ENCODE peak calls at places on chromosomes 6 and 20, in eight cellular contexts. J, K, W, A, E, Q, O and T are unnamed samples.

GRCh38 chr20:47296950-47297349 is 59.5 kb downstream of the ZMYND8 start:
- DNase-seq in J (no peak), O (no peak), A (no peak), K (no peak), Q (no peak), E (peak), W (no peak), T (no peak)

GRCh38 chr6:33738879-33739278 is 7.8 kb downstream of the IP6K3 start:
- DNase-seq in W (no peak), Q (no peak), A (no peak), O (no peak), K (no peak), J (no peak), E (no peak), T (no peak)

GRCh38 chr20:43691928-43692524 is 25.1 kb downstream of the MYBL2 start:
- DNase-seq in O (peak), A (peak), W (peak), Q (no peak), J (peak), E (no peak), K (peak), T (peak)

GRCh38 chr6:125114248-125114858 is 39.2 kb upstream of the TPD52L1 start:
- DNase-seq in K (no peak), A (peak), W (peak), E (no peak), J (peak), Q (no peak), O (peak), T (peak)

GRCh38 chr20:15475483-15475882 is 1097.8 kb downstream of the KIF16B start:
- DNase-seq in O (no peak), J (no peak), W (peak), Q (peak), E (no peak), K (no peak), A (peak), T (peak)

GRCh38 chr6:45209762-45210161 is 118.4 kb upstream of the RUNX2 start:
- DNase-seq in K (no peak), Q (no peak), O (no peak), E (no peak), A (no peak), W (no peak), J (peak), T (peak)

GRCh38 chr20:57594092-57594911 is 25.9 kb downstream of the ZBP1 start:
- DNase-seq in E (no peak), J (peak), K (no peak), Q (no peak), O (no peak), W (peak), A (peak), T (peak)

GRCh38 chr6:90175627-90176538 is 120.8 kb downstream of the BACH2 start:
- DNase-seq in O (no peak), Q (no peak), J (no peak), E (no peak), A (no peak), K (no peak), W (no peak), T (peak)

GRCh38 chr20:20207872-20208271 is 155.5 kb downstream of the CFAP61 start:
- DNase-seq in E (no peak), K (no peak), Q (no peak), W (no peak), A (no peak), O (no peak), J (no peak), T (no peak)

GRCh38 chr6:137112067-137112355 is 61.4 kb downstream of the IL22RA2 start:
- DNase-seq in E (no peak), W (no peak), K (no peak), A (no peak), J (peak), Q (no peak), O (no peak), T (peak)

GRCh38 chr20:34249291-34249690 is 8.1 kb downstream of the ASIP start:
- DNase-seq in W (no peak), O (no peak), Q (no peak), J (peak), A (no peak), K (no peak), E (no peak), T (no peak)

GRCh38 chr6:78629154-78629721 is 238.1 kb upstream of the IRAK1BP1 start:
- DNase-seq in W (no peak), O (no peak), Q (no peak), E (no peak), A (no peak), K (no peak), J (peak), T (peak)

GRCh38 chr6:116877743-116878142 is 701 bp downstream of the RFX6 start:
- DNase-seq in J (no peak), O (no peak), E (no peak), Q (no peak), K (no peak), W (no peak), A (no peak), T (no peak)

GRCh38 chr20:50259705-50260479 is 69.3 kb downstream of the CEBPB start:
- DNase-seq in W (peak), Q (no peak), J (no peak), A (no peak), E (no peak), O (peak), K (no peak), T (no peak)

GRCh38 chr6:143468026-143468425 is 17.4 kb downstream of the PEX3 start:
- DNase-seq in W (no peak), A (no peak), K (no peak), J (no peak), E (no peak), O (peak), Q (no peak), T (peak)

GRCh38 chr6:24584390-24584735 is 61.6 kb downstream of the KIAA0319 start:
- DNase-seq in E (no peak), K (no peak), Q (no peak), O (no peak), W (no peak), A (no peak), J (no peak), T (no peak)

GRCh38 chr20:13261460-13262301 is 40.6 kb downstream of the ISM1 start:
- DNase-seq in Q (peak), W (peak), O (no peak), A (peak), K (peak), E (no peak), J (peak), T (peak)

GRCh38 chr20:18666803-18667460 is 79.1 kb downstream of the DTD1 start:
- DNase-seq in A (no peak), K (no peak), O (no peak), E (no peak), J (peak), W (no peak), Q (no peak), T (peak)

GRCh38 chr20:41100001-41100480 is 37.3 kb upstream of the PLCG1 start:
- DNase-seq in E (no peak), O (no peak), A (no peak), K (no peak), W (no peak), J (peak), Q (no peak), T (no peak)

GRCh38 chr6:115773741-115774140 is 286.9 kb downstream of the FRK start:
- DNase-seq in O (no peak), E (no peak), K (no peak), J (no peak), W (no peak), A (no peak), Q (no peak), T (no peak)

GRCh38 chr6:147017153-147017552 is 187.1 kb upstream of the STXBP5 start:
- DNase-seq in A (no peak), W (no peak), J (no peak), E (no peak), O (no peak), K (no peak), Q (no peak), T (no peak)

GRCh38 chr6:6195080-6195479 is 125.4 kb downstream of the F13A1 start:
- DNase-seq in Q (no peak), A (no peak), J (no peak), W (no peak), O (no peak), K (no peak), E (no peak), T (no peak)

GRCh38 chr6:3206339-3207015 is 21.0 kb downstream of the TUBB2B start:
- DNase-seq in J (no peak), Q (no peak), A (no peak), O (no peak), K (no peak), W (no peak), E (no peak), T (no peak)

GRCh38 chr6:39426057-39426592 is 103.6 kb upstream of the KCNK16 start:
- DNase-seq in W (no peak), A (no peak), J (peak), Q (no peak), O (peak), K (no peak), E (no peak), T (peak)

GRCh38 chr6:2611092-2611491 is 139.6 kb downstream of the MYLK4 start:
- DNase-seq in J (no peak), O (peak), W (no peak), E (no peak), Q (no peak), K (no peak), A (no peak), T (peak)

GRCh38 chr6:130457605-130458004 is 91.8 kb downstream of the TMEM200A start:
- DNase-seq in K (no peak), O (no peak), Q (no peak), A (no peak), W (no peak), J (peak), E (no peak), T (no peak)

GRCh38 chr20:18165553-18165952 is 27.9 kb downstream of the KAT14 start:
- DNase-seq in O (no peak), Q (no peak), K (no peak), J (peak), W (no peak), E (no peak), A (no peak), T (no peak)

GRCh38 chr6:7071405-7071804 is 36.4 kb upstream of the RREB1 start:
- DNase-seq in O (no peak), E (no peak), J (no peak), A (no peak), Q (no peak), K (no peak), W (no peak), T (no peak)

GRCh38 chr6:108463789-108464188 is 96.9 kb upstream of the FOXO3 start:
- DNase-seq in J (no peak), E (no peak), K (no peak), A (peak), W (no peak), O (no peak), Q (peak), T (no peak)

GRCh38 chr6:25583099-25583498 is 68.9 kb upstream of the SCGN start:
- DNase-seq in A (no peak), Q (no peak), W (no peak), K (no peak), J (peak), E (no peak), O (no peak), T (no peak)

GRCh38 chr20:33821270-33821836 is 10.2 kb downstream of the CHMP4B start:
- DNase-seq in O (no peak), J (no peak), Q (no peak), K (no peak), W (no peak), E (no peak), A (no peak), T (no peak)

GRCh38 chr20:36497856-36498255 is 43.5 kb upstream of the MYL9 start:
- DNase-seq in K (no peak), W (no peak), O (no peak), A (peak), J (no peak), E (no peak), Q (peak), T (no peak)

GRCh38 chr6:129590408-129591022 is 119.5 kb downstream of the ARHGAP18 start:
- DNase-seq in W (no peak), E (no peak), Q (no peak), K (no peak), A (no peak), J (peak), O (peak), T (peak)

GRCh38 chr20:43843965-43844660 is 70.5 kb upstream of the TOX2 start:
- DNase-seq in J (no peak), E (no peak), Q (no peak), A (no peak), W (no peak), K (no peak), O (no peak), T (no peak)

GRCh38 chr20:46708172-46708860 is 1.1 kb upstream of the SLC2A10 start:
- DNase-seq in W (peak), A (peak), O (peak), J (no peak), K (no peak), Q (no peak), E (no peak), T (peak)

GRCh38 chr6:126919947-126920346 is 198.5 kb upstream of the RSPO3 start:
- DNase-seq in W (no peak), J (peak), O (peak), E (no peak), Q (no peak), A (no peak), K (no peak), T (peak)

GRCh38 chr20:36519944-36520343 is 21.4 kb upstream of the MYL9 start:
- DNase-seq in J (no peak), K (no peak), O (no peak), E (no peak), A (no peak), Q (no peak), W (no peak), T (no peak)

GRCh38 chr6:88179692-88180091 is 13.5 kb upstream of the CNR1 start:
- DNase-seq in E (no peak), A (no peak), K (no peak), O (no peak), Q (no peak), J (no peak), W (no peak), T (no peak)
- TF ChIP-seq CTCF in E (no peak), A (no peak), K (no peak), O (no peak), Q (no peak), J (no peak), W (no peak), T (no peak)

GRCh38 chr6:42440027-42440426 is 11.7 kb downstream of the TRERF1 start:
- DNase-seq in K (no peak), E (no peak), Q (no peak), O (no peak), W (no peak), J (no peak), A (no peak), T (no peak)

GRCh38 chr6:42441059-42441471 is 10.7 kb downstream of the TRERF1 start:
- DNase-seq in E (no peak), Q (no peak), K (no peak), J (peak), O (no peak), W (no peak), A (no peak), T (no peak)

GRCh38 chr6:42446370-42446769 is 5.4 kb downstream of the TRERF1 start:
- DNase-seq in J (no peak), O (no peak), A (no peak), K (no peak), W (no peak), E (no peak), Q (no peak), T (no peak)

GRCh38 chr6:42441661-42442081 is 10.1 kb downstream of the TRERF1 start:
- DNase-seq in K (no peak), A (no peak), J (no peak), O (no peak), E (no peak), W (no peak), Q (no peak), T (no peak)

GRCh38 chr6:42443312-42444075 is 8.2 kb downstream of the TRERF1 start:
- DNase-seq in W (no peak), E (no peak), O (no peak), Q (no peak), K (no peak), J (no peak), A (no peak), T (no peak)
- H3K4me3 ChIP-seq in W (no peak), E (no peak), O (no peak), Q (peak), K (no peak), J (no peak), A (no peak), T (no peak)

GRCh38 chr20:53413188-53413631 is 180.4 kb downstream of the ZNF217 start:
- DNase-seq in E (no peak), J (no peak), W (peak), O (peak), Q (no peak), K (peak), A (peak), T (peak)
- TF ChIP-seq CTCF in E (no peak), J (no peak), W (peak), O (peak), Q (no peak), K (peak), A (no peak), T (peak)

GRCh38 chr6:150144294-150144868 is 1.5 kb downstream of the PPP1R14C start:
- DNase-seq in A (no peak), E (no peak), K (no peak), O (peak), W (no peak), J (no peak), Q (no peak), T (peak)
- H3K4me3 ChIP-seq in A (no peak), E (peak), K (no peak), O (peak), W (no peak), J (no peak), Q (peak), T (peak)

GRCh38 chr6:1363298-1363697 is 26.1 kb upstream of the FOXF2 start:
- DNase-seq in K (no peak), A (no peak), J (peak), Q (no peak), O (no peak), W (no peak), E (no peak), T (no peak)

GRCh38 chr6:1365701-1366100 is 23.7 kb upstream of the FOXF2 start:
- DNase-seq in A (no peak), W (no peak), O (no peak), E (no peak), K (no peak), J (no peak), Q (no peak), T (no peak)

GRCh38 chr6:1362643-1363042 is 26.7 kb upstream of the FOXF2 start:
- DNase-seq in Q (no peak), E (no peak), K (no peak), J (no peak), A (no peak), O (no peak), W (no peak), T (no peak)

GRCh38 chr6:1364791-1365190 is 24.6 kb upstream of the FOXF2 start:
- DNase-seq in O (no peak), A (no peak), E (no peak), J (no peak), Q (no peak), K (no peak), W (no peak), T (no peak)

GRCh38 chr6:1363729-1364572 is 25.4 kb upstream of the FOXF2 start:
- DNase-seq in J (peak), Q (no peak), O (no peak), A (no peak), W (no peak), E (no peak), K (no peak), T (peak)
- TF ChIP-seq CTCF in J (peak), Q (peak), O (no peak), A (no peak), W (no peak), E (no peak), K (no peak), T (peak)